ENCODE peak calls at places on chromosomes 1 and 21, in seven cellular contexts. P, F, E, Y, T, C and H are unnamed samples.

GRCh38 chr1:56493826-56494225 is 85.5 kb downstream of the PLPP3 start:
- DNase-seq in C (no peak), T (no peak), Y (no peak), P (no peak), F (no peak), E (no peak), H (no peak)

GRCh38 chr1:74703386-74704182 is 29.3 kb downstream of the CRYZ start:
- DNase-seq in F (no peak), E (no peak), T (no peak), P (no peak), Y (no peak), C (no peak), H (no peak)

GRCh38 chr1:160681067-160681890 is 30.3 kb downstream of the CD48 start:
- DNase-seq in Y (peak; percentile 93), F (peak; percentile 19), T (peak; percentile 54), C (peak; percentile 41), P (no peak), E (peak; percentile 94), H (peak; percentile 76)

GRCh38 chr1:16248603-16249534 is 11.9 kb upstream of the CPLANE2 start:
- DNase-seq in P (peak; percentile 67), C (peak; percentile 96), T (peak; percentile 78), Y (peak; percentile 44), E (no peak), F (peak; percentile 77), H (peak; percentile 42)

GRCh38 chr1:161766102-161766981 is at the start of gene ATF6:
- DNase-seq in P (peak; percentile 85), E (peak; percentile 86), Y (peak; percentile 84), T (peak; percentile 89), C (peak; percentile 90), F (peak; percentile 91), H (peak; percentile 94)

GRCh38 chr1:44546403-44547053 is 127.8 kb downstream of the TMEM53 start:
- DNase-seq in E (no peak), F (no peak), C (no peak), P (no peak), Y (no peak), T (no peak), H (no peak)

GRCh38 chr1:61400131-61400530 is 317.8 kb downstream of the NFIA start:
- DNase-seq in P (no peak), T (no peak), F (no peak), E (no peak), C (no peak), Y (no peak), H (no peak)

GRCh38 chr1:10968411-10968826 is 44.0 kb upstream of the TARDBP start:
- DNase-seq in F (no peak), E (no peak), P (no peak), C (peak; percentile 77), Y (no peak), T (peak; percentile 84), H (no peak)

GRCh38 chr1:173205146-173206051 is 1.7 kb downstream of the TNFSF4 start:
- DNase-seq in P (peak; percentile 54), F (no peak), C (peak; percentile 28), T (no peak), Y (no peak), E (peak; percentile 24), H (no peak)

GRCh38 chr1:13662498-13662897 is 37.5 kb upstream of the PRDM2 start:
- DNase-seq in T (no peak), C (peak; percentile 5), Y (peak; percentile 13), E (no peak), P (peak; percentile 79), F (no peak), H (no peak)

GRCh38 chr1:149844650-149845255 is 54.6 kb upstream of the BOLA1 start:
- DNase-seq in T (no peak), E (no peak), Y (no peak), P (no peak), F (no peak), C (no peak), H (no peak)

GRCh38 chr1:156244712-156245111 is 2.7 kb downstream of the BGLAP start:
- DNase-seq in C (no peak), E (no peak), T (no peak), P (no peak), Y (no peak), F (no peak), H (no peak)

GRCh38 chr1:193458628-193459027 is 272.2 kb upstream of the B3GALT2 start:
- DNase-seq in T (no peak), F (no peak), P (no peak), E (peak; percentile 26), C (no peak), Y (no peak), H (no peak)

GRCh38 chr21:40053007-40053406 is 185.8 kb downstream of the PCP4 start:
- DNase-seq in Y (no peak), T (no peak), P (no peak), F (peak; percentile 82), E (no peak), C (no peak), H (no peak)

GRCh38 chr1:155499263-155499662 is 63.3 kb downstream of the ASH1L start:
- DNase-seq in E (no peak), T (no peak), C (no peak), Y (no peak), F (no peak), P (peak; percentile 19), H (no peak)

GRCh38 chr1:212587304-212588136 is 21.0 kb upstream of the ATF3 start:
- DNase-seq in C (no peak), E (no peak), T (no peak), P (no peak), F (no peak), Y (no peak), H (no peak)

GRCh38 chr1:33047839-33048305 is 11.2 kb upstream of the AK2 start:
- DNase-seq in T (no peak), P (peak; percentile 62), F (no peak), Y (no peak), C (no peak), E (no peak), H (no peak)